ENCODE peak calls at places on chromosomes 13 and 19, in eight cellular contexts. X, A, G, N, C, Q, E and P are unnamed samples.

GRCh38 chr13:40895715-40896184 is 106.3 kb downstream of the SLC25A15 start:
- DNase-seq in X (no peak), A (no peak), G (peak), N (no peak), C (no peak), Q (no peak), E (no peak), P (no peak)

GRCh38 chr13:51303063-51303552 is 36.4 kb upstream of the SERPINE3 start:
- DNase-seq in X (no peak), A (no peak), G (no peak), N (no peak), C (no peak), Q (no peak), E (peak), P (no peak)

GRCh38 chr13:59494560-59494970 is 669.2 kb downstream of the DIAPH3 start:
- DNase-seq in X (peak), A (peak), G (no peak), N (no peak), C (no peak), Q (no peak), E (no peak), P (no peak)

GRCh38 chr19:48319647-48320537 is 5.5 kb upstream of the EMP3 start:
- DNase-seq in X (peak), A (peak), G (peak), N (no peak), C (peak), Q (peak), E (peak), P (peak)

GRCh38 chr13:108924154-108924940 is 294.9 kb downstream of the MYO16 start:
- DNase-seq in X (no peak), A (peak), G (no peak), N (no peak), C (no peak), Q (no peak), E (no peak), P (no peak)

GRCh38 chr13:34533941-34534340 is 408.1 kb upstream of the NBEA start:
- DNase-seq in X (no peak), A (no peak), G (no peak), N (no peak), C (no peak), Q (no peak), E (no peak), P (no peak)

GRCh38 chr13:62997696-62998095 is 1582.0 kb upstream of the PCDH20 start:
- DNase-seq in X (no peak), A (no peak), G (no peak), N (no peak), C (no peak), Q (no peak), E (no peak), P (no peak)

GRCh38 chr19:49431330-49431749 is 6.2 kb downstream of the GFY start:
- DNase-seq in X (no peak), A (no peak), G (no peak), N (no peak), C (no peak), Q (no peak), E (no peak), P (no peak)

GRCh38 chr13:63351081-63351480 is 1935.4 kb upstream of the PCDH20 start:
- DNase-seq in X (peak), A (no peak), G (no peak), N (no peak), C (no peak), Q (no peak), E (no peak), P (no peak)

GRCh38 chr13:94176576-94176975 is 302.9 kb downstream of the DCT start:
- DNase-seq in X (peak), A (no peak), G (no peak), N (no peak), C (no peak), Q (no peak), E (no peak), P (no peak)

GRCh38 chr19:55370305-55370988 is at the start of gene IL11:
- DNase-seq in X (no peak), A (peak), G (no peak), N (no peak), C (no peak), Q (no peak), E (no peak), P (no peak)

GRCh38 chr19:35958660-35959039 is 22.5 kb downstream of the LRFN3 start:
- DNase-seq in X (no peak), A (no peak), G (no peak), N (no peak), C (no peak), Q (no peak), E (no peak), P (no peak)

GRCh38 chr13:113845055-113845454 is 18.8 kb downstream of the GAS6 start:
- DNase-seq in X (no peak), A (no peak), G (no peak), N (no peak), C (no peak), Q (no peak), E (no peak), P (no peak)

GRCh38 chr19:23273594-23274412 is 23.6 kb upstream of the ZNF724 start:
- DNase-seq in X (peak), A (peak), G (peak), N (peak), C (peak), Q (peak), E (peak), P (peak)
- TF ChIP-seq CTCF in X (no peak), A (peak), G (no peak), N (no peak), C (no peak), Q (no peak), E (no peak), P (no peak)

DNA sequence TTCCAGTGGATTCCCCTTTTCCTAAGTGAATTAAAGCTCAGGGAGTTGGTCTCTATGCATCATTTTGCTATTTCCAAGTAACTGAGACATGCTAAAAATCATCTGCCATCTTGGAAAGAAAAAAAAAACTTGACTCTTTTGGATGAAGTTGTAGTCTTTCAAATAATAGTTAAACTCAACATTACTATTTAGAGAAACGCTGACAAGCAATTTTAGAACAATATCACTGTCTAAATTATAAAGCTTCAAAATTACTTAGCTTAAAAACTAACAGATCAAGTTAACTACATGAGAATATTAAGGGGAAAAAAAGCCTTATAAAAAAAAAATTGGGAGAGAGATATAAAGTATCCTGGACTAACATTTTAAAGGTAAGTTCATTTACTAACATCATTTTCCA is 68.5 kb downstream of the STOML3 start:
- DNase-seq in X (no peak), A (no peak), G (no peak), N (no peak), C (no peak), Q (no peak), E (no peak), P (no peak)
- TF ChIP-seq CTCF in X (no peak), A (no peak), G (no peak), N (no peak), C (no peak), Q (no peak), E (no peak), P (no peak)

GRCh38 chr19:46852830-46853229 is 2.2 kb upstream of the AP2S1 start:
- DNase-seq in X (no peak), A (no peak), G (no peak), N (no peak), C (no peak), Q (no peak), E (no peak), P (no peak)

GRCh38 chr19:46847528-46847927 is 3.1 kb downstream of the AP2S1 start:
- DNase-seq in X (no peak), A (no peak), G (no peak), N (no peak), C (no peak), Q (no peak), E (no peak), P (no peak)

GRCh38 chr19:46848389-46848788 is 2.3 kb downstream of the AP2S1 start:
- DNase-seq in X (no peak), A (no peak), G (no peak), N (no peak), C (no peak), Q (no peak), E (no peak), P (no peak)

GRCh38 chr19:46849610-46850009 is 1.0 kb downstream of the AP2S1 start:
- DNase-seq in X (no peak), A (no peak), G (no peak), N (no peak), C (no peak), Q (no peak), E (no peak), P (no peak)

GRCh38 chr19:46850228-46851203 is at the start of gene AP2S1:
- DNase-seq in X (peak), A (peak), G (peak), N (peak), C (peak), Q (peak), E (peak), P (peak)
- TF ChIP-seq CTCF in X (no peak), A (no peak), G (no peak), N (peak), C (no peak), Q (no peak), E (no peak), P (no peak)

DNA sequence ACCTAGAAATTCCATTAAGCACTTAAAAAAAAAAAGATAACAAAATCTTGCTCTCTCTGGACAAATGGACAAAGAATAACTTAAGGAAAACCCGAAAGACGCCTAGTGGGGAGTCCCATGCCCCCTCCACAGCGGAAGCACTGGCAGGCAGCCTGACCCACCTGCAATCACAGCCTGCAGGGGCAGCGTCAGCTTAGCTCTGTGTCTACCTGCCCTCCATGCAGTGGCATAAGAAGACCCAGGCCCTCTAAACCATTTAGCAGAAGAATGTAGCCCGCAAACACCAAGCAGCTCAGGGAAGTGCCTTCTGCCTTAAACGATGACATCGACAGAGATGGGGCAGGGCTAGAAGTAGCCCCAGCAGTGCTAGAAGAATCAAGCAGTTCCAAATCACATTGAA is 36.0 kb downstream of the KCTD15 start:
- DNase-seq in X (no peak), A (no peak), G (no peak), N (no peak), C (no peak), Q (no peak), E (no peak), P (no peak)
- TF ChIP-seq CTCF in X (no peak), A (no peak), G (no peak), N (no peak), C (no peak), Q (no peak), E (no peak), P (no peak)

DNA sequence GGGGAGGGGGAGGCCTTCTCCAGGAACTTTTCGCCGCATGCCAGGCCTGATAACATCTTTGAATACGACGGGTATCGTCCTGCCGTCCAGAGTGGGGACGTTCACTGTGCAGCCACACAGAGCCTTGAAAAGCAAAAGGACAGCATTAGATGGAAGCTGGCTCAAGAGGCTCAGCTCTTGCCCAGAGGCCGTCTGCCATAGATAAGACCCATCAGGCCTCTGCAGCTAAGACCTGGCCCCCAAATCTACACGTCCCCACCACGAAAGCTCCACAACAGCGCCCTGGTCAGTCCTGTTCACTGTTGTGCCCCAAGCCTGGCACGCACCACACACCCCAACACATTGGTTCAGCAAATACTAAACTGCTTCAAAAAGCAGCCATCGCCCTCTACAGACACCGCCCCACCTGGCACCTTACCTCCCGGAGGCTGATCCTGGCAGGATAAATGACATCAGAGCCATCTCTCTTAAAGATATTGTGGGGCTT is 2.1 kb downstream of the DNAJB1 start:
- DNase-seq in X (no peak), A (no peak), G (no peak), N (no peak), C (no peak), Q (no peak), E (no peak), P (no peak)
- TF ChIP-seq CTCF in X (no peak), A (no peak), G (no peak), N (no peak), C (no peak), Q (no peak), E (no peak), P (no peak)

GRCh38 chr13:106296723-106297122 is 238.7 kb downstream of the EFNB2 start:
- DNase-seq in X (no peak), A (no peak), G (no peak), N (no peak), C (no peak), Q (no peak), E (no peak), P (no peak)
- TF ChIP-seq CTCF in X (no peak), A (no peak), G (no peak), N (no peak), C (no peak), Q (no peak), E (no peak), P (no peak)